ENCODE peak calls at places on chromosomes 1 and 21, in eight cellular contexts. One of them, this sample, is unnamed.
A peak's percentile ranks its signal among the peaks of the same experiment; 100 is the strongest.

GRCh38 chr21:43880111-43880985 is 15.3 kb downstream of the AGPAT3 start:
- DNase-seq in amygdala: no peak
- DNase-seq in EL: peak; percentile 45
- DNase-seq in adrenal gland: peak; percentile 68
- DNase-seq in activated CD8-positive, alpha-beta memory T cell treated with anti-CD3 and anti-CD28 coated beads for 1 hour: no peak
- DNase-seq in stimulated activated CD8-positive, alpha-beta memory T cell treated with anti-CD3 and anti-CD28 coated beads, Interleukin-7, amount 100 ng/mL, for 48 hours: no peak
- DNase-seq in stimulated activated CD4-positive, alpha-beta T cell treated with anti-CD3 and anti-CD28 coated beads, Interleukin-4, amount 100 ng/mL, for 1 hour: no peak
- DNase-seq in hypothalamus: no peak
- DNase-seq in this sample: peak; percentile 45

GRCh38 chr1:213327318-213327667 is 276.3 kb downstream of the RPS6KC1 start:
- DNase-seq in amygdala: no peak
- DNase-seq in EL: peak; percentile 91
- DNase-seq in adrenal gland: peak; percentile 57
- DNase-seq in activated CD8-positive, alpha-beta memory T cell treated with anti-CD3 and anti-CD28 coated beads for 1 hour: no peak
- DNase-seq in stimulated activated CD8-positive, alpha-beta memory T cell treated with anti-CD3 and anti-CD28 coated beads, Interleukin-7, amount 100 ng/mL, for 48 hours: no peak
- DNase-seq in stimulated activated CD4-positive, alpha-beta T cell treated with anti-CD3 and anti-CD28 coated beads, Interleukin-4, amount 100 ng/mL, for 1 hour: no peak
- DNase-seq in hypothalamus: no peak
- DNase-seq in this sample: peak; percentile 87

GRCh38 chr1:36161656-36162531 is 5.9 kb downstream of the MAP7D1 start:
- DNase-seq in amygdala: no peak
- DNase-seq in EL: peak; percentile 49
- DNase-seq in adrenal gland: no peak
- DNase-seq in activated CD8-positive, alpha-beta memory T cell treated with anti-CD3 and anti-CD28 coated beads for 1 hour: no peak
- DNase-seq in stimulated activated CD8-positive, alpha-beta memory T cell treated with anti-CD3 and anti-CD28 coated beads, Interleukin-7, amount 100 ng/mL, for 48 hours: no peak
- DNase-seq in stimulated activated CD4-positive, alpha-beta T cell treated with anti-CD3 and anti-CD28 coated beads, Interleukin-4, amount 100 ng/mL, for 1 hour: peak; percentile 42
- DNase-seq in hypothalamus: no peak
- DNase-seq in this sample: no peak

GRCh38 chr1:90204780-90205179 is 209.9 kb downstream of the ZNF326 start:
- DNase-seq in amygdala: no peak
- DNase-seq in EL: no peak
- DNase-seq in adrenal gland: no peak
- DNase-seq in activated CD8-positive, alpha-beta memory T cell treated with anti-CD3 and anti-CD28 coated beads for 1 hour: no peak
- DNase-seq in stimulated activated CD8-positive, alpha-beta memory T cell treated with anti-CD3 and anti-CD28 coated beads, Interleukin-7, amount 100 ng/mL, for 48 hours: no peak
- DNase-seq in stimulated activated CD4-positive, alpha-beta T cell treated with anti-CD3 and anti-CD28 coated beads, Interleukin-4, amount 100 ng/mL, for 1 hour: no peak
- DNase-seq in hypothalamus: no peak
- DNase-seq in this sample: no peak

GRCh38 chr1:243731974-243732373 is 118.1 kb downstream of the AKT3 start:
- DNase-seq in amygdala: no peak
- DNase-seq in EL: no peak
- DNase-seq in adrenal gland: no peak
- DNase-seq in activated CD8-positive, alpha-beta memory T cell treated with anti-CD3 and anti-CD28 coated beads for 1 hour: no peak
- DNase-seq in stimulated activated CD8-positive, alpha-beta memory T cell treated with anti-CD3 and anti-CD28 coated beads, Interleukin-7, amount 100 ng/mL, for 48 hours: no peak
- DNase-seq in stimulated activated CD4-positive, alpha-beta T cell treated with anti-CD3 and anti-CD28 coated beads, Interleukin-4, amount 100 ng/mL, for 1 hour: no peak
- DNase-seq in hypothalamus: no peak
- DNase-seq in this sample: peak; percentile 77

GRCh38 chr1:42037586-42037985 is 115.6 kb upstream of the GUCA2B start:
- DNase-seq in amygdala: no peak
- DNase-seq in EL: no peak
- DNase-seq in adrenal gland: no peak
- DNase-seq in activated CD8-positive, alpha-beta memory T cell treated with anti-CD3 and anti-CD28 coated beads for 1 hour: no peak
- DNase-seq in stimulated activated CD8-positive, alpha-beta memory T cell treated with anti-CD3 and anti-CD28 coated beads, Interleukin-7, amount 100 ng/mL, for 48 hours: no peak
- DNase-seq in stimulated activated CD4-positive, alpha-beta T cell treated with anti-CD3 and anti-CD28 coated beads, Interleukin-4, amount 100 ng/mL, for 1 hour: no peak
- DNase-seq in hypothalamus: no peak
- DNase-seq in this sample: no peak

GRCh38 chr1:28087614-28088167 is 719 bp downstream of the EYA3 start:
- DNase-seq in amygdala: no peak
- DNase-seq in EL: peak; percentile 38
- DNase-seq in adrenal gland: peak; percentile 8
- DNase-seq in activated CD8-positive, alpha-beta memory T cell treated with anti-CD3 and anti-CD28 coated beads for 1 hour: no peak
- DNase-seq in stimulated activated CD8-positive, alpha-beta memory T cell treated with anti-CD3 and anti-CD28 coated beads, Interleukin-7, amount 100 ng/mL, for 48 hours: no peak
- DNase-seq in stimulated activated CD4-positive, alpha-beta T cell treated with anti-CD3 and anti-CD28 coated beads, Interleukin-4, amount 100 ng/mL, for 1 hour: peak; percentile 6
- DNase-seq in hypothalamus: no peak
- DNase-seq in this sample: peak; percentile 24

GRCh38 chr1:183198463-183198862 is 12.4 kb downstream of the LAMC2 start:
- DNase-seq in amygdala: no peak
- DNase-seq in EL: no peak
- DNase-seq in adrenal gland: no peak
- DNase-seq in activated CD8-positive, alpha-beta memory T cell treated with anti-CD3 and anti-CD28 coated beads for 1 hour: no peak
- DNase-seq in stimulated activated CD8-positive, alpha-beta memory T cell treated with anti-CD3 and anti-CD28 coated beads, Interleukin-7, amount 100 ng/mL, for 48 hours: no peak
- DNase-seq in stimulated activated CD4-positive, alpha-beta T cell treated with anti-CD3 and anti-CD28 coated beads, Interleukin-4, amount 100 ng/mL, for 1 hour: no peak
- DNase-seq in hypothalamus: no peak
- DNase-seq in this sample: no peak

GRCh38 chr1:234149217-234149616 is 224.0 kb upstream of the COA6 start:
- DNase-seq in amygdala: no peak
- DNase-seq in EL: peak; percentile 79
- DNase-seq in adrenal gland: no peak
- DNase-seq in activated CD8-positive, alpha-beta memory T cell treated with anti-CD3 and anti-CD28 coated beads for 1 hour: no peak
- DNase-seq in stimulated activated CD8-positive, alpha-beta memory T cell treated with anti-CD3 and anti-CD28 coated beads, Interleukin-7, amount 100 ng/mL, for 48 hours: no peak
- DNase-seq in stimulated activated CD4-positive, alpha-beta T cell treated with anti-CD3 and anti-CD28 coated beads, Interleukin-4, amount 100 ng/mL, for 1 hour: no peak
- DNase-seq in hypothalamus: no peak
- DNase-seq in this sample: peak; percentile 80

GRCh38 chr1:110982320-110982719 is 18.6 kb upstream of the LRIF1 start:
- DNase-seq in amygdala: no peak
- DNase-seq in EL: no peak
- DNase-seq in adrenal gland: no peak
- DNase-seq in activated CD8-positive, alpha-beta memory T cell treated with anti-CD3 and anti-CD28 coated beads for 1 hour: no peak
- DNase-seq in stimulated activated CD8-positive, alpha-beta memory T cell treated with anti-CD3 and anti-CD28 coated beads, Interleukin-7, amount 100 ng/mL, for 48 hours: no peak
- DNase-seq in stimulated activated CD4-positive, alpha-beta T cell treated with anti-CD3 and anti-CD28 coated beads, Interleukin-4, amount 100 ng/mL, for 1 hour: no peak
- DNase-seq in hypothalamus: no peak
- DNase-seq in this sample: no peak

GRCh38 chr1:158177705-158178450 is 2.8 kb upstream of the CD1D start:
- DNase-seq in amygdala: peak; percentile 73
- DNase-seq in EL: peak; percentile 52
- DNase-seq in adrenal gland: peak; percentile 93
- DNase-seq in activated CD8-positive, alpha-beta memory T cell treated with anti-CD3 and anti-CD28 coated beads for 1 hour: no peak
- DNase-seq in stimulated activated CD8-positive, alpha-beta memory T cell treated with anti-CD3 and anti-CD28 coated beads, Interleukin-7, amount 100 ng/mL, for 48 hours: no peak
- DNase-seq in stimulated activated CD4-positive, alpha-beta T cell treated with anti-CD3 and anti-CD28 coated beads, Interleukin-4, amount 100 ng/mL, for 1 hour: peak; percentile 20
- DNase-seq in hypothalamus: peak; percentile 57
- DNase-seq in this sample: peak; percentile 86

GRCh38 chr1:180235077-180235501 is 5.0 kb downstream of the LHX4 start:
- DNase-seq in amygdala: no peak
- DNase-seq in EL: no peak
- DNase-seq in adrenal gland: no peak
- DNase-seq in activated CD8-positive, alpha-beta memory T cell treated with anti-CD3 and anti-CD28 coated beads for 1 hour: no peak
- DNase-seq in stimulated activated CD8-positive, alpha-beta memory T cell treated with anti-CD3 and anti-CD28 coated beads, Interleukin-7, amount 100 ng/mL, for 48 hours: no peak
- DNase-seq in stimulated activated CD4-positive, alpha-beta T cell treated with anti-CD3 and anti-CD28 coated beads, Interleukin-4, amount 100 ng/mL, for 1 hour: no peak
- DNase-seq in hypothalamus: no peak
- DNase-seq in this sample: no peak

GRCh38 chr1:3313579-3313955 is 140.9 kb upstream of the ARHGEF16 start:
- DNase-seq in amygdala: peak; percentile 78
- DNase-seq in EL: peak; percentile 88
- DNase-seq in adrenal gland: peak; percentile 86
- DNase-seq in activated CD8-positive, alpha-beta memory T cell treated with anti-CD3 and anti-CD28 coated beads for 1 hour: no peak
- DNase-seq in stimulated activated CD8-positive, alpha-beta memory T cell treated with anti-CD3 and anti-CD28 coated beads, Interleukin-7, amount 100 ng/mL, for 48 hours: no peak
- DNase-seq in stimulated activated CD4-positive, alpha-beta T cell treated with anti-CD3 and anti-CD28 coated beads, Interleukin-4, amount 100 ng/mL, for 1 hour: no peak
- DNase-seq in hypothalamus: peak; percentile 79
- DNase-seq in this sample: peak; percentile 92

This sample was measured in RPMI7951.